ENCODE peak calls at places on chromosomes 13 and 19, in five cellular contexts. Y, E, W, M and X are unnamed samples.

GRCh38 chr19:5492813-5493409 is 37.7 kb downstream of the ZNRF4 start:
- DNase-seq in W (no peak), M (no peak), E (no peak), Y (no peak), X (no peak)

GRCh38 chr13:23744315-23744714 is 144.9 kb downstream of the MIPEP start:
- DNase-seq in M (no peak), Y (no peak), E (no peak), W (no peak), X (no peak)

GRCh38 chr19:24074720-24075119 is 12.3 kb upstream of the ZNF254 start:
- DNase-seq in E (peak), M (no peak), Y (peak), W (peak), X (peak)

GRCh38 chr13:93956416-93956815 is 523.1 kb downstream of the DCT start:
- DNase-seq in Y (no peak), W (no peak), M (no peak), E (no peak), X (no peak)

GRCh38 chr13:114032121-114032799 is 58.4 kb upstream of the C13orf46 start:
- DNase-seq in W (peak), M (no peak), E (no peak), Y (peak), X (peak)

GRCh38 chr19:18501832-18502231 is 20.0 kb downstream of the ELL start:
- DNase-seq in Y (no peak), W (no peak), M (no peak), E (no peak), X (no peak)

GRCh38 chr19:34687348-34687747 is 9.9 kb downstream of the ZNF302 start:
- DNase-seq in W (no peak), Y (no peak), E (no peak), M (no peak), X (no peak)

GRCh38 chr13:109043561-109044075 is 414.2 kb downstream of the MYO16 start:
- DNase-seq in E (no peak), M (no peak), W (no peak), Y (no peak), X (no peak)

GRCh38 chr19:55593096-55593772 is 6.1 kb downstream of the FIZ1 start:
- DNase-seq in W (no peak), Y (no peak), E (no peak), M (no peak), X (no peak)

GRCh38 chr13:74158028-74158427 is 23.8 kb upstream of the KLF12 start:
- DNase-seq in E (no peak), W (peak), Y (peak), M (no peak), X (no peak)

GRCh38 chr13:73924607-73925006 is 209.6 kb downstream of the KLF12 start:
- DNase-seq in E (no peak), M (no peak), W (no peak), Y (no peak), X (no peak)

GRCh38 chr19:43425567-43426392 is 11.1 kb downstream of the TEX101 start:
- DNase-seq in E (peak), W (peak), Y (peak), M (peak), X (peak)

GRCh38 chr13:59665736-59666135 is 498.0 kb downstream of the DIAPH3 start:
- DNase-seq in Y (peak), E (no peak), M (no peak), W (peak), X (no peak)

GRCh38 chr13:48501705-48502104 is 31.2 kb downstream of the RCBTB2 start:
- DNase-seq in W (no peak), E (no peak), Y (peak), M (peak), X (peak)

GRCh38 chr19:58227964-58228583 is 640 bp upstream of the ZNF544 start:
- DNase-seq in Y (no peak), E (no peak), M (peak), W (no peak), X (no peak)